ENCODE peak calls at places on chromosomes 1 and 21, in six cellular contexts. One of them, this sample, is unnamed.

GRCh38 chr1:4605158-4605557 is 49.3 kb upstream of the AJAP1 start:
- DNase-seq in neuronal stem cell: no peak
- DNase-seq in H9: no peak
- DNase-seq in IMR-90: no peak
- DNase-seq in H1: no peak
- DNase-seq in mesenchymal stem cell: no peak
- DNase-seq in this sample: no peak

GRCh38 chr1:221724931-221725605 is 16.8 kb downstream of the DUSP10 start:
- DNase-seq in H9: no peak
- DNase-seq in IMR-90: peak; percentile 66
- DNase-seq in H1: no peak
- DNase-seq in mesenchymal stem cell: peak; percentile 88
- DNase-seq in neuronal stem cell: no peak
- DNase-seq in this sample: no peak

GRCh38 chr1:235646463-235646862 is 3.1 kb downstream of the GNG4 start:
- DNase-seq in neuronal stem cell: no peak
- DNase-seq in mesenchymal stem cell: no peak
- DNase-seq in H9: no peak
- DNase-seq in H1: no peak
- DNase-seq in IMR-90: no peak
- DNase-seq in this sample: no peak

GRCh38 chr1:1540015-1540816 is at the start of gene TMEM240:
- DNase-seq in IMR-90: peak; percentile 69
- DNase-seq in mesenchymal stem cell: peak; percentile 81
- DNase-seq in H1: peak; percentile 90
- DNase-seq in H9: peak; percentile 86
- DNase-seq in neuronal stem cell: peak; percentile 71
- DNase-seq in this sample: no peak

GRCh38 chr1:30804381-30804780 is 46.8 kb upstream of the LAPTM5 start:
- DNase-seq in IMR-90: no peak
- DNase-seq in H9: no peak
- DNase-seq in mesenchymal stem cell: no peak
- DNase-seq in neuronal stem cell: no peak
- DNase-seq in H1: no peak
- DNase-seq in this sample: peak; percentile 36

GRCh38 chr1:17717595-17717994 is 37.5 kb upstream of the ACTL8 start:
- DNase-seq in neuronal stem cell: no peak
- DNase-seq in mesenchymal stem cell: no peak
- DNase-seq in IMR-90: no peak
- DNase-seq in H9: no peak
- DNase-seq in H1: no peak
- DNase-seq in this sample: no peak

GRCh38 chr1:62194651-62195282 is at the start of gene L1TD1:
- DNase-seq in IMR-90: no peak
- DNase-seq in mesenchymal stem cell: no peak
- DNase-seq in H9: peak; percentile 96
- DNase-seq in neuronal stem cell: peak; percentile 60
- DNase-seq in H1: peak; percentile 88
- DNase-seq in this sample: peak; percentile 28

GRCh38 chr1:207813513-207813881 is 61.6 kb downstream of the CD46 start:
- DNase-seq in H9: no peak
- DNase-seq in mesenchymal stem cell: no peak
- DNase-seq in IMR-90: no peak
- DNase-seq in neuronal stem cell: no peak
- DNase-seq in H1: no peak
- DNase-seq in this sample: no peak

GRCh38 chr1:26225033-26225831 is 8.8 kb upstream of the CEP85 start:
- DNase-seq in mesenchymal stem cell: peak; percentile 42
- DNase-seq in H9: peak; percentile 99
- DNase-seq in IMR-90: no peak
- DNase-seq in H1: peak; percentile 95
- DNase-seq in neuronal stem cell: peak; percentile 78
- DNase-seq in this sample: peak; percentile 63

GRCh38 chr1:205294914-205295310 is 26.6 kb downstream of the NUAK2 start:
- DNase-seq in neuronal stem cell: no peak
- DNase-seq in mesenchymal stem cell: no peak
- DNase-seq in H9: no peak
- DNase-seq in IMR-90: peak; percentile 41
- DNase-seq in H1: peak; percentile 53
- DNase-seq in this sample: peak; percentile 60

GRCh38 chr1:33122483-33123170 is 41.7 kb downstream of the AZIN2 start:
- DNase-seq in mesenchymal stem cell: no peak
- DNase-seq in H9: no peak
- DNase-seq in H1: peak; percentile 30
- DNase-seq in IMR-90: no peak
- DNase-seq in neuronal stem cell: no peak
- DNase-seq in this sample: no peak

GRCh38 chr1:29341936-29342335 is 105.6 kb downstream of the PTPRU start:
- DNase-seq in H9: no peak
- DNase-seq in IMR-90: no peak
- DNase-seq in H1: no peak
- DNase-seq in neuronal stem cell: no peak
- DNase-seq in mesenchymal stem cell: no peak
- DNase-seq in this sample: no peak

GRCh38 chr21:44329086-44329889 is 9.9 kb downstream of the CFAP410 start:
- DNase-seq in mesenchymal stem cell: no peak
- DNase-seq in IMR-90: no peak
- DNase-seq in neuronal stem cell: no peak
- DNase-seq in H9: no peak
- DNase-seq in H1: no peak
- DNase-seq in this sample: peak; percentile 44

GRCh38 chr1:110132682-110133081 is 17.6 kb upstream of the SLC6A17 start:
- DNase-seq in IMR-90: no peak
- DNase-seq in mesenchymal stem cell: no peak
- DNase-seq in H1: no peak
- DNase-seq in neuronal stem cell: no peak
- DNase-seq in H9: no peak
- DNase-seq in this sample: no peak

GRCh38 chr1:51303751-51304196 is 26.6 kb downstream of the TTC39A start:
- DNase-seq in neuronal stem cell: no peak
- DNase-seq in IMR-90: peak; percentile 66
- DNase-seq in mesenchymal stem cell: peak; percentile 45
- DNase-seq in H9: no peak
- DNase-seq in H1: no peak
- DNase-seq in this sample: peak; percentile 30

GRCh38 chr1:178134061-178134460 is 40.2 kb downstream of the RASAL2 start:
- DNase-seq in neuronal stem cell: no peak
- DNase-seq in mesenchymal stem cell: peak; percentile 75
- DNase-seq in H1: no peak
- DNase-seq in H9: no peak
- DNase-seq in IMR-90: peak; percentile 82
- DNase-seq in this sample: no peak

GRCh38 chr1:245411245-245411644 is 256.5 kb downstream of the KIF26B start:
- DNase-seq in mesenchymal stem cell: peak; percentile 76
- DNase-seq in H1: no peak
- DNase-seq in IMR-90: peak; percentile 75
- DNase-seq in neuronal stem cell: no peak
- DNase-seq in H9: no peak
- DNase-seq in this sample: no peak

GRCh38 chr1:204335085-204335484 is 24.6 kb downstream of the PLEKHA6 start:
- DNase-seq in neuronal stem cell: no peak
- DNase-seq in IMR-90: no peak
- DNase-seq in H9: no peak
- DNase-seq in mesenchymal stem cell: no peak
- DNase-seq in H1: no peak
- DNase-seq in this sample: no peak

GRCh38 chr1:177255411-177255810 is 84.7 kb downstream of the BRINP2 start:
- DNase-seq in neuronal stem cell: no peak
- DNase-seq in IMR-90: peak; percentile 78
- DNase-seq in H9: no peak
- DNase-seq in H1: no peak
- DNase-seq in mesenchymal stem cell: peak; percentile 78
- DNase-seq in this sample: no peak

GRCh38 chr1:184212649-184213314 is 161.3 kb downstream of the TSEN15 start:
- DNase-seq in neuronal stem cell: no peak
- DNase-seq in H1: no peak
- DNase-seq in mesenchymal stem cell: peak; percentile 84
- DNase-seq in IMR-90: peak; percentile 88
- DNase-seq in H9: no peak
- DNase-seq in this sample: peak; percentile 91

GRCh38 chr1:101136739-101137138 is 100.1 kb upstream of the S1PR1 start:
- DNase-seq in neuronal stem cell: no peak
- DNase-seq in IMR-90: peak; percentile 19
- DNase-seq in mesenchymal stem cell: peak; percentile 28
- DNase-seq in H1: no peak
- DNase-seq in H9: no peak
- DNase-seq in this sample: no peak
- H4K91ac ChIP-seq in neuronal stem cell: no peak overlapping the region
- H4K91ac ChIP-seq in IMR-90: no peak overlapping the region
- H4K91ac ChIP-seq in mesenchymal stem cell: no peak overlapping the region
- H4K91ac ChIP-seq in H1: no peak overlapping the region
- H4K91ac ChIP-seq in H9: no peak overlapping the region
- H4K91ac ChIP-seq in this sample: no peak overlapping the region

GRCh38 chr21:41919666-41920398 is 34.0 kb downstream of the C2CD2 start:
- DNase-seq in H1: no peak
- DNase-seq in mesenchymal stem cell: no peak
- DNase-seq in neuronal stem cell: no peak
- DNase-seq in IMR-90: no peak
- DNase-seq in H9: no peak
- DNase-seq in this sample: no peak
- H3K14ac ChIP-seq in H1: no peak overlapping the region
- H3K14ac ChIP-seq in mesenchymal stem cell: no peak overlapping the region
- H3K14ac ChIP-seq in neuronal stem cell: no peak overlapping the region
- H3K14ac ChIP-seq in IMR-90: no peak overlapping the region
- H3K14ac ChIP-seq in H9: no peak overlapping the region
- H3K14ac ChIP-seq in this sample: no peak overlapping the region

DNA sequence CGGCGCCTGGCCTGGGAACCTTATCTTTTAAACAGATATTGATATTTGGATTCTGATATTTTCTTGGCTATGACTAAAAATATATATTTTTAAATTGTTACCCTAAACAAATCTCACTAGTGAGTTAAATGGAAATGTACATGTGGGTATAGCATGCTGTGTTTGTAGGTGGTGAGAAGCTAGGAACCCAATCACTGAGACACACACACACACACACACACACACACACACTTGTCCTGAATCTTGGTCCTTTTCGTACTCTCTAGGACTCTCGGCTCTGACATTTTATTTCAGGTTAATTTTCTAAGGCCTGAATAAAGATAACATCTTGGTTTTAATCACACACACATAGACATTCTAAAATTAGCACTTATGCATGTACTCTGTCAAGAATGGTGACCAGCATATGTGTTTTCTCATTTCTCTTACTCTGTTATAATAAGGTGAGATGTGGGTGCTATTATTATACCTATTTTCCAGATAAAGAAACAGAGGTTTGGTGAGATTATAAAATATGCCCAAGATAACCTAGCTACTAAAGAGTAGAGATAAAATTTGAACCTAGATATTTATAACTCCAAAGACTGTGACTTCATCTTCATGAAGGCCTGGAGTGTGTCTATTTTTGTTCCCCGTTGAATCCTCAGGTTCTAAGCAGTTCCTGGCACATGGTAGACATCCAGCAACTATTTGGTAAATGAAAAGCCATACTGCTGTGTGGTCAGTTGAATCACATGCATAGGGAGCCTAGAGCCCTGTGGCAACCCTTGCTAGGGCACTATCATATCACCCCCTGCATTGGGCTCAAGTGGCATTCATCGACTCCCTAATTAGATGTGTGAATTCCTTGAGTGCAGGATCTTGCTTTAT is 85.0 kb upstream of the RAB3GAP2 start:
- DNase-seq in IMR-90: no peak
- DNase-seq in H9: no peak
- DNase-seq in mesenchymal stem cell: no peak
- DNase-seq in H1: no peak
- DNase-seq in neuronal stem cell: no peak
- DNase-seq in this sample: no peak
- H4K91ac ChIP-seq in IMR-90: no peak overlapping the region
- H4K91ac ChIP-seq in H9: no peak overlapping the region
- H4K91ac ChIP-seq in mesenchymal stem cell: no peak overlapping the region
- H4K91ac ChIP-seq in H1: no peak overlapping the region
- H4K91ac ChIP-seq in neuronal stem cell: no peak overlapping the region
- H4K91ac ChIP-seq in this sample: no peak overlapping the region

GRCh38 chr1:27535386-27535785 is 45.4 kb upstream of the WASF2 start:
- DNase-seq in neuronal stem cell: no peak
- DNase-seq in IMR-90: no peak
- DNase-seq in H1: no peak
- DNase-seq in H9: no peak
- DNase-seq in mesenchymal stem cell: no peak
- DNase-seq in this sample: no peak

GRCh38 chr1:27539901-27540861 is 50.2 kb upstream of the WASF2 start:
- DNase-seq in mesenchymal stem cell: peak; percentile 83
- DNase-seq in H1: no peak
- DNase-seq in neuronal stem cell: no peak
- DNase-seq in IMR-90: peak; percentile 75
- DNase-seq in H9: no peak
- DNase-seq in this sample: peak; percentile 85

GRCh38 chr1:27538793-27539192 is 48.8 kb upstream of the WASF2 start:
- DNase-seq in mesenchymal stem cell: peak; percentile 78
- DNase-seq in IMR-90: peak; percentile 78
- DNase-seq in H9: no peak
- DNase-seq in H1: no peak
- DNase-seq in neuronal stem cell: no peak
- DNase-seq in this sample: no peak

GRCh38 chr1:27536004-27536757 is 46.2 kb upstream of the WASF2 start:
- DNase-seq in H9: no peak
- DNase-seq in neuronal stem cell: no peak
- DNase-seq in IMR-90: no peak
- DNase-seq in mesenchymal stem cell: no peak
- DNase-seq in H1: no peak
- DNase-seq in this sample: no peak

DNA sequence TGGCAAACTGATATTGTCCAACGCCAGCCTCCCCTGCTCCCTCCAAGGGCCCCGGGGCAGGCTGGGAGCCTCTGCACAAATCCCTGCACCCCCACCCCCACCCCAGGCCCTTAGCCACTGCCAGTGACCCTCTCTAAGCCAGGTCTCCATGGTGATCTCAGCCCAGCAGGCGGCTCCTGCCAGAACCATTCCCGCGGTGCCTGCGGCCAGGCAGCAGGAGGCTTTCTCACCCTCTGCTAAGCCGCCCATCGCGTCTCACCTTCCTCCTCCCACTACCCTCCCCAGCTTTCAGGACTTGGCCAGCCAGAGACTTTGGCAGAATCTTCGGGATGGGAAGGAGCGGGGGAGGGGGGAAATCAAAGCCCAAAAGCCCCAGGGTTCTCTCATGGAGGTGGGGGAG is 46.8 kb upstream of the WASF2 start:
- DNase-seq in neuronal stem cell: peak; percentile 45
- DNase-seq in H1: peak; percentile 66
- DNase-seq in H9: peak; percentile 66
- DNase-seq in mesenchymal stem cell: peak; percentile 81
- DNase-seq in IMR-90: peak; percentile 82
- DNase-seq in this sample: no peak
- H3K14ac ChIP-seq in neuronal stem cell: no peak overlapping the region
- H3K14ac ChIP-seq in H1: no peak overlapping the region
- H3K14ac ChIP-seq in H9: no peak overlapping the region
- H3K14ac ChIP-seq in mesenchymal stem cell: peak overlapping the region; percentile 97
- H3K14ac ChIP-seq in IMR-90: peak overlapping the region; percentile 94
- H3K14ac ChIP-seq in this sample: peak overlapping the region; percentile 2

GRCh38 chr1:77386276-77386675 is 104.5 kb downstream of the AK5 start:
- DNase-seq in mesenchymal stem cell: no peak
- DNase-seq in IMR-90: peak; percentile 9
- DNase-seq in neuronal stem cell: no peak
- DNase-seq in H1: no peak
- DNase-seq in H9: no peak
- DNase-seq in this sample: peak; percentile 1
- H4K91ac ChIP-seq in mesenchymal stem cell: no peak overlapping the region
- H4K91ac ChIP-seq in IMR-90: no peak overlapping the region
- H4K91ac ChIP-seq in neuronal stem cell: no peak overlapping the region
- H4K91ac ChIP-seq in H1: no peak overlapping the region
- H4K91ac ChIP-seq in H9: no peak overlapping the region
- H4K91ac ChIP-seq in this sample: no peak overlapping the region

This sample was measured in trophoblast cell.